ENCODE peak calls at places on chromosome 7, in four cellular contexts. J is myocyte, V is RWPE1, P is fibroblast of lung. U is an unnamed sample.

GRCh38 chr7:150307129-150307528 is 16.0 kb upstream of the LRRC61 start:
- DNase-seq in J (no peak), V (no peak), P (no peak), U (peak; percentile 23)

GRCh38 chr7:74007260-74007567 is 20.8 kb upstream of the ELN start:
- DNase-seq in J (no peak), V (no peak), P (no peak), U (no peak)

GRCh38 chr7:106869954-106870353 is 4.9 kb downstream of the PIK3CG start:
- DNase-seq in J (no peak), V (no peak), P (no peak), U (no peak)

GRCh38 chr7:156257904-156258303 is 382.7 kb upstream of the RNF32 start:
- DNase-seq in J (no peak), V (no peak), P (no peak), U (no peak)

GRCh38 chr7:44962483-44963251 is 16.1 kb downstream of the MYO1G start:
- DNase-seq in J (peak; percentile 63), V (peak; percentile 55), P (peak; percentile 47), U (no peak)

GRCh38 chr7:129877146-129877792 is 75.5 kb downstream of the UBE2H start:
- DNase-seq in J (no peak), V (no peak), P (no peak), U (no peak)

GRCh38 chr7:120201290-120201689 is 71.7 kb upstream of the KCND2 start:
- DNase-seq in J (no peak), V (no peak), P (no peak), U (no peak)

GRCh38 chr7:53984776-53985175 is 557.4 kb upstream of the VSTM2A start:
- DNase-seq in J (peak; percentile 2), V (peak; percentile 5), P (no peak), U (no peak)

GRCh38 chr7:106788637-106789036 is 76.4 kb upstream of the PIK3CG start:
- DNase-seq in J (no peak), V (no peak), P (no peak), U (no peak)

GRCh38 chr7:45240187-45240776 is 82.7 kb downstream of the RAMP3 start:
- DNase-seq in J (no peak), V (peak; percentile 49), P (no peak), U (no peak)

GRCh38 chr7:127920787-127921438 is 110.3 kb downstream of the LRRC4 start:
- DNase-seq in J (peak; percentile 42), V (no peak), P (peak; percentile 45), U (peak; percentile 24)

GRCh38 chr7:81031243-81031642 is 112.4 kb upstream of the SEMA3C start:
- DNase-seq in J (no peak), V (no peak), P (no peak), U (peak; percentile 33)

GRCh38 chr7:2466675-2467074 is 9.5 kb downstream of the GRIFIN start:
- DNase-seq in J (no peak), V (no peak), P (no peak), U (no peak)

GRCh38 chr7:452230-452751 is 67.4 kb downstream of the PDGFA start:
- DNase-seq in J (peak; percentile 72), V (no peak), P (peak; percentile 65), U (no peak)

GRCh38 chr7:47697533-47697932 is 115.6 kb upstream of the TNS3 start:
- DNase-seq in J (no peak), V (no peak), P (no peak), U (no peak)

GRCh38 chr7:77940647-77941046 is 142.1 kb downstream of the PHTF2 start:
- DNase-seq in J (peak; percentile 70), V (peak; percentile 34), P (peak; percentile 25), U (peak; percentile 51)

GRCh38 chr7:144384555-144385245 is 18.8 kb downstream of the NOBOX start:
- DNase-seq in J (peak; percentile 27), V (peak; percentile 56), P (peak; percentile 87), U (no peak)

GRCh38 chr7:92057375-92057774 is 76.9 kb downstream of the CYP51A1 start:
- DNase-seq in J (no peak), V (peak; percentile 54), P (no peak), U (no peak)

GRCh38 chr7:16648551-16648950 is 2.6 kb downstream of the BZW2 start:
- DNase-seq in J (no peak), V (no peak), P (no peak), U (no peak)

GRCh38 chr7:120874722-120875121 is 16.8 kb upstream of the TSPAN12 start:
- DNase-seq in J (no peak), V (no peak), P (no peak), U (no peak)

GRCh38 chr7:123824754-123825067 is 20.3 kb upstream of the HYAL4 start:
- DNase-seq in J (no peak), V (no peak), P (no peak), U (no peak)

GRCh38 chr7:117323585-117323876 is 673 bp upstream of the WNT2 start:
- DNase-seq in J (peak; percentile 17), V (no peak), P (no peak), U (no peak)

GRCh38 chr7:155698633-155699032 is 54.2 kb downstream of the RBM33 start:
- DNase-seq in J (no peak), V (no peak), P (no peak), U (no peak)

GRCh38 chr7:28433604-28434254 is 21.4 kb downstream of the CREB5 start:
- DNase-seq in J (peak; percentile 51), V (no peak), P (peak; percentile 59), U (peak; percentile 3)

GRCh38 chr7:101172854-101173751 is 7.0 kb downstream of the NAT16 start:
- DNase-seq in J (peak; percentile 91), V (peak; percentile 69), P (peak; percentile 56), U (peak; percentile 85)

GRCh38 chr7:85095357-85095756 is 91.5 kb downstream of the SEMA3D start:
- DNase-seq in J (no peak), V (no peak), P (no peak), U (no peak)

GRCh38 chr7:151351967-151352366 is 10.4 kb downstream of the NUB1 start:
- DNase-seq in J (no peak), V (no peak), P (no peak), U (no peak)

GRCh38 chr7:27170494-27170811 is 3.7 kb downstream of the HOXA10 start:
- DNase-seq in J (no peak), V (no peak), P (no peak), U (no peak)

GRCh38 chr7:81232084-81232799 is 313.4 kb upstream of the SEMA3C start:
- DNase-seq in J (peak; percentile 81), V (no peak), P (no peak), U (no peak)

GRCh38 chr7:21568762-21569161 is 25.9 kb downstream of the DNAH11 start:
- DNase-seq in J (peak; percentile 24), V (peak; percentile 27), P (no peak), U (peak; percentile 16)

GRCh38 chr7:22444181-22444966 is 55.6 kb downstream of the STEAP1B start:
- DNase-seq in J (peak; percentile 65), V (no peak), P (peak; percentile 32), U (no peak)

GRCh38 chr7:132472463-132473120 is 103.7 kb downstream of the PLXNA4 start:
- DNase-seq in J (no peak), V (peak; percentile 7), P (peak; percentile 72), U (peak; percentile 58)

GRCh38 chr7:141198191-141198958 is 124.5 kb downstream of the TMEM178B start:
- DNase-seq in J (no peak), V (no peak), P (no peak), U (peak; percentile 19)

GRCh38 chr7:26865094-26865388 is 651 bp upstream of the SKAP2 start:
- DNase-seq in J (no peak), V (no peak), P (no peak), U (no peak)

GRCh38 chr7:37899712-37900247 is 16.8 kb downstream of the SFRP4 start:
- DNase-seq in J (no peak), V (no peak), P (no peak), U (no peak)

GRCh38 chr7:111510062-111510461 is 52.2 kb downstream of the IMMP2L start:
- DNase-seq in J (no peak), V (no peak), P (no peak), U (no peak)

GRCh38 chr7:30032310-30033125 is 4.3 kb downstream of the PLEKHA8 start:
- DNase-seq in J (no peak), V (no peak), P (peak; percentile 60), U (peak; percentile 58)

GRCh38 chr7:30977896-30978564 is 14.3 kb downstream of the GHRHR start:
- DNase-seq in J (peak; percentile 37), V (peak; percentile 34), P (no peak), U (peak; percentile 54)